ENCODE peak calls at places on chromosome 20, in eight cellular contexts. G, K, S, N, B, Q, I and U are unnamed samples.

GRCh38 chr20:7022597-7022996 is 255.1 kb downstream of the BMP2 start:
- DNase-seq in I (no peak), B (no peak), G (no peak), K (no peak), Q (no peak), N (no peak), S (no peak), U (no peak)

GRCh38 chr20:19129306-19129705 is 83.1 kb upstream of the SLC24A3 start:
- DNase-seq in N (no peak), I (no peak), K (no peak), S (no peak), B (no peak), Q (no peak), G (no peak), U (peak; percentile 67)

GRCh38 chr20:62728028-62728780 is 19.6 kb downstream of the NTSR1 start:
- DNase-seq in N (no peak), Q (no peak), K (no peak), S (no peak), G (no peak), B (no peak), I (peak; percentile 26), U (no peak)

GRCh38 chr20:52905235-52905634 is 66.9 kb upstream of the TSHZ2 start:
- DNase-seq in K (no peak), Q (no peak), I (no peak), G (no peak), N (no peak), B (no peak), S (no peak), U (no peak)

GRCh38 chr20:48531505-48531904 is 296.3 kb downstream of the PREX1 start:
- DNase-seq in G (no peak), Q (no peak), I (no peak), N (no peak), B (peak; percentile 57), K (no peak), S (no peak), U (no peak)

GRCh38 chr20:52987295-52987694 is 15.1 kb downstream of the TSHZ2 start:
- DNase-seq in Q (no peak), G (no peak), S (no peak), K (no peak), B (no peak), I (no peak), N (no peak), U (no peak)

GRCh38 chr20:48843125-48843806 is 15.5 kb upstream of the PREX1 start:
- DNase-seq in S (peak; percentile 7), I (no peak), N (no peak), B (no peak), G (no peak), K (no peak), Q (no peak), U (no peak)

GRCh38 chr20:61554617-61555016 is 302.6 kb downstream of the CDH4 start:
- DNase-seq in S (no peak), K (no peak), B (no peak), N (no peak), I (no peak), G (no peak), Q (no peak), U (no peak)

GRCh38 chr20:7113577-7114466 is 346.3 kb downstream of the BMP2 start:
- DNase-seq in I (peak; percentile 51), B (peak; percentile 33), K (peak; percentile 61), G (peak; percentile 1), Q (no peak), N (peak; percentile 43), S (peak; percentile 51), U (no peak)

GRCh38 chr20:51388227-51388626 is 154.3 kb downstream of the NFATC2 start:
- DNase-seq in K (no peak), I (no peak), N (peak; percentile 65), Q (no peak), B (peak; percentile 72), S (peak; percentile 87), G (peak; percentile 66), U (no peak)

GRCh38 chr20:5041433-5041832 is 40.1 kb upstream of the SLC23A2 start:
- DNase-seq in I (no peak), B (peak; percentile 12), Q (no peak), S (no peak), G (no peak), N (no peak), K (peak; percentile 62), U (no peak)

GRCh38 chr20:35269055-35269781 is 8.7 kb downstream of the MMP24OS start:
- DNase-seq in S (peak; percentile 39), K (peak; percentile 72), G (peak; percentile 62), N (peak; percentile 50), Q (no peak), B (peak; percentile 45), I (peak; percentile 63), U (no peak)

GRCh38 chr20:53080969-53081871 is 109.1 kb downstream of the TSHZ2 start:
- DNase-seq in G (peak; percentile 27), N (peak; percentile 81), S (peak; percentile 91), Q (no peak), B (peak; percentile 90), I (no peak), K (peak; percentile 42), U (no peak)

GRCh38 chr20:12068146-12068545 is 150.5 kb downstream of the BTBD3 start:
- DNase-seq in N (no peak), I (no peak), G (no peak), K (no peak), S (no peak), B (peak; percentile 40), Q (no peak), U (no peak)

GRCh38 chr20:18527836-18528235 is 20.1 kb downstream of the SEC23B start:
- DNase-seq in S (peak; percentile 69), G (peak; percentile 75), I (no peak), N (peak; percentile 58), Q (no peak), K (no peak), B (peak; percentile 60), U (no peak)

GRCh38 chr20:17617212-17617867 is 47.5 kb downstream of the DSTN start:
- DNase-seq in I (no peak), Q (no peak), G (no peak), N (no peak), B (no peak), S (no peak), K (peak; percentile 48), U (no peak)

GRCh38 chr20:60210779-60211617 is 252.8 kb downstream of the CDH26 start:
- DNase-seq in Q (peak; percentile 50), G (peak; percentile 60), B (peak; percentile 29), S (peak; percentile 33), N (peak; percentile 36), K (peak; percentile 52), I (peak; percentile 64), U (no peak)

GRCh38 chr20:24077145-24077544 is 88.6 kb upstream of the GGTLC1 start:
- DNase-seq in G (no peak), K (no peak), N (no peak), I (no peak), B (no peak), S (no peak), Q (no peak), U (no peak)

GRCh38 chr20:11101696-11102095 is 427.9 kb upstream of the JAG1 start:
- DNase-seq in I (no peak), N (no peak), Q (no peak), K (no peak), S (no peak), G (no peak), B (no peak), U (no peak)

GRCh38 chr20:41391587-41392001 is 25.0 kb upstream of the EMILIN3 start:
- DNase-seq in K (no peak), Q (no peak), S (peak; percentile 76), B (peak; percentile 52), I (no peak), N (peak; percentile 80), G (no peak), U (no peak)

DNA sequence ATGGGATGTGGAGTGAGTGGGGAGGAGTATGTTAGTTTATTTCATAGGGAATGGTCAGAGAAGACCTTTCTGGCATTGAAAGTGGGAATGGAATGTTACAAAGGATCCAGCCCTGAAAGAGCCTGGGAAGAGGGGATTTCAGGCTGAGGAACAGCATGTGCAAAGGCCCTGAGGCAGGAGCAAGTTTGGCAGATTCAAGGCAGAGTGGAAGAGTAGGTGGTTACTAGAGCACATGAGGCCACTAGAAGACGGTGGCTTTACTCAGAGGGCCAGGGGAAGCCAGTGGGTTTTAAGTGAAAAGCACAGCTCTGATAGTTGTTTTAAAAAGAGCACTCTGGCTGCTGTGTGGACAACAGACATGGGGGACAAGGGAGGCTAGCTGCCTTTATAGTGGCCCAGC is 227.2 kb downstream of the ZMYND8 start:
- DNase-seq in K (no peak), G (no peak), N (no peak), S (no peak), Q (no peak), I (no peak), B (no peak), U (no peak)
- H3K4me3 ChIP-seq in K (no peak overlapping the region), G (no peak overlapping the region), N (no peak overlapping the region), S (no peak overlapping the region), Q (no peak overlapping the region), I (no peak overlapping the region), B (no peak overlapping the region), U (no peak overlapping the region)

DNA sequence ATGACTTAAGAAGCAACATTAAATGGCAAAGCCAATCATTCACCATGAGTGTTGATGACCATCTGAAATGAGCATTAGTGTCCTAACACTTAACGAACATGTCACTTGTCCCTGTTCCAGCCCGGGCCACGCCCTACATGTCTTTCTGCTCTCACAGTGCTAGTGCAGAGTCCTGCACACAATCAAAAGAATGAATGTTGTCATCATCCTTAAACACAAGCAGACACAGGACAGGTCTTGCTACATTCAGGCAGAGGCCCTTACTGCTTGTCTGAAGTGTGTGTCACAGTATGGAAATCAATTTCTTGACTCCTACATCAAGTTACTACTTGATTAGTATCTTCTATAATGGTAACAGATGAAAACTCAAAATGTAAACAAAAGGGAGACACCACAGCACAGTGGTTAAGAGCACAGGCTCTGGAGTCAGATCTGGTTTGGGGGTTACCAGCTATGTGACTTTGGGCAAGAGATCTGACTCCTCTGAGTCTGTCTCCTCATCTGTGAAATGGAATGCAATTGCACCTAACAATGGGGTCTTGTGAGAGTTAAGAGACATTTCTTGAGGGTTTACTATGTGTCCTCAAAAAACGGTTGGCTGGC is 17.4 kb downstream of the UBE2V1 start:
- DNase-seq in Q (no peak), G (no peak), K (no peak), I (no peak), S (peak; percentile 86), B (no peak), N (peak; percentile 23), U (no peak)
- TF ChIP-seq CTCF in Q (no peak), G (no peak), K (no peak), I (no peak), S (no peak), B (no peak), N (no peak), U (no peak)

GRCh38 chr20:45251884-45252571 is 2.3 kb downstream of the SLPI start:
- DNase-seq in G (no peak), S (no peak), B (no peak), K (no peak), N (no peak), I (no peak), Q (no peak), U (no peak)
- H3K4me3 ChIP-seq in G (no peak overlapping the region), S (no peak overlapping the region), B (no peak overlapping the region), K (no peak overlapping the region), N (no peak overlapping the region), I (no peak overlapping the region), Q (no peak overlapping the region), U (no peak overlapping the region)

DNA sequence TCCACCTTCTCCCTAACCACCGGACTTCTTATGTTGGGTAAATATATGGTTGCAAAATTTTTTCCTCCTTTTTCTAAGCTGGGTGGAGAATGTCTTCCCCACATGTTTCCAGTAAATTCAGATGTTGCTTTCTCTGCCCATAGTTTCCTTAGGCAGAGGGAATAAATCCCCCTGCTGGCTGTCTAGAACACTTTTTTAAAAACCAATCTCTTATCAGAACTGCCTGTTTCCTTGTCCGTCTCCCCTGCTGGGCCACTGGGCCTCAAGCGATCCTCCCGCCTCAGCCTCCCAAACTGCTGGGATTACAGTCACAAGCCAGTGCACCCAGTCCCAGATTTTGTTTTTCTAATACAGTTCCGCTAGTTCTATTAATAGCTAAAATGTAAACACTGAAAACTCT is 9.9 kb upstream of the WFDC2 start:
- DNase-seq in Q (no peak), B (no peak), K (no peak), N (no peak), S (no peak), G (peak; percentile 3), I (no peak), U (no peak)
- TF ChIP-seq CTCF in Q (no peak), B (no peak), K (peak; percentile 20), N (peak; percentile 11), S (no peak), G (no peak), I (no peak), U (no peak)